ENCODE peak calls at places on chromosomes 1 and 21, in seven cellular contexts. M is GM13976, D is WTC11, E is heart right ventricle, Z is Caco-2, Y is fibroblast of lung, R is IMR-90. Q is an unnamed sample.
A peak's percentile ranks its signal among the peaks of the same experiment; 100 is the strongest.

GRCh38 chr1:205812271-205812877 is 624 bp downstream of the SLC41A1 start:
- DNase-seq in R (peak; percentile 13), D (peak; percentile 43), Z (no peak), M (peak; percentile 54), Y (peak; percentile 22), E (no peak), Q (peak; percentile 15)

GRCh38 chr1:29682918-29683314 is 446.6 kb downstream of the PTPRU start:
- DNase-seq in Y (peak; percentile 59), E (peak; percentile 31), Z (no peak), D (no peak), R (peak; percentile 28), M (no peak), Q (no peak)

GRCh38 chr1:10794724-10795304 is 1.6 kb downstream of the CASZ1 start:
- DNase-seq in E (peak; percentile 39), Y (peak; percentile 11), M (peak; percentile 58), D (peak; percentile 57), R (no peak), Z (no peak), Q (no peak)

GRCh38 chr21:36735724-36736310 is 36.9 kb downstream of the SIM2 start:
- DNase-seq in Y (no peak), M (no peak), D (no peak), E (no peak), R (no peak), Z (no peak), Q (no peak)

GRCh38 chr1:175434268-175434860 is 241.8 kb upstream of the KIAA0040 start:
- DNase-seq in R (no peak), D (peak; percentile 62), M (peak; percentile 29), Z (no peak), Y (no peak), E (no peak), Q (no peak)

GRCh38 chr1:28329395-28330153 is 734 bp downstream of the MED18 start:
- DNase-seq in M (no peak), R (peak; percentile 21), Z (peak; percentile 39), Y (peak; percentile 34), D (peak; percentile 50), E (peak; percentile 14), Q (no peak)

GRCh38 chr1:204065174-204065985 is 7.5 kb upstream of the SOX13 start:
- DNase-seq in Z (no peak), E (peak; percentile 55), D (peak; percentile 37), R (peak; percentile 12), M (no peak), Y (no peak), Q (no peak)

GRCh38 chr1:181056560-181056959 is 22.8 kb downstream of the MR1 start:
- DNase-seq in Y (no peak), R (no peak), Z (no peak), E (no peak), M (no peak), D (no peak), Q (no peak)

GRCh38 chr1:24374891-24375786 is 38.4 kb downstream of the STPG1 start:
- DNase-seq in Z (peak; percentile 62), Y (peak; percentile 85), E (no peak), D (peak; percentile 42), R (peak; percentile 16), M (no peak), Q (no peak)

GRCh38 chr21:35333831-35334593 is 284.9 kb upstream of the RUNX1 start:
- DNase-seq in R (no peak), M (no peak), D (no peak), Z (no peak), Y (no peak), E (no peak), Q (no peak)

GRCh38 chr1:46043491-46044017 is 88.9 kb downstream of the PIK3R3 start:
- DNase-seq in E (no peak), M (peak; percentile 40), R (no peak), Z (no peak), Y (no peak), D (peak; percentile 41), Q (no peak)

GRCh38 chr1:1841575-1841991 is 49.3 kb downstream of the GNB1 start:
- DNase-seq in M (no peak), Z (no peak), R (no peak), D (no peak), E (no peak), Y (no peak), Q (no peak)

GRCh38 chr1:50704126-50704525 is 255.9 kb downstream of the FAF1 start:
- DNase-seq in Z (no peak), D (no peak), E (no peak), Y (peak; percentile 19), M (peak; percentile 45), R (peak; percentile 41), Q (no peak)

GRCh38 chr1:23168462-23169218 is at the start of gene LUZP1:
- DNase-seq in M (peak; percentile 94), Z (peak; percentile 80), D (peak; percentile 88), Y (peak; percentile 73), E (peak; percentile 92), R (peak; percentile 86), Q (peak; percentile 87)

GRCh38 chr1:226250511-226250910 is 27.0 kb downstream of the MIXL1 start:
- DNase-seq in Y (no peak), R (no peak), M (no peak), D (no peak), Z (no peak), E (no peak), Q (no peak)

GRCh38 chr1:247456024-247456423 is 1.9 kb downstream of the OR2B11 start:
- DNase-seq in M (no peak), Z (no peak), D (no peak), R (no peak), E (no peak), Y (no peak), Q (no peak)

GRCh38 chr21:14968821-14969220 is 96.0 kb downstream of the NRIP1 start:
- DNase-seq in Z (no peak), E (no peak), D (no peak), Y (peak; percentile 68), R (peak; percentile 34), M (no peak), Q (no peak)

GRCh38 chr1:44334968-44335367 is 20.1 kb downstream of the ERI3 start:
- DNase-seq in R (no peak), E (no peak), M (no peak), Z (no peak), Y (no peak), D (no peak), Q (no peak)

GRCh38 chr1:34619256-34619655 is 135.6 kb upstream of the GJB5 start:
- DNase-seq in Y (no peak), R (no peak), D (no peak), M (no peak), Z (no peak), E (no peak), Q (no peak)

GRCh38 chr1:34618381-34618780 is 136.5 kb upstream of the GJB5 start:
- DNase-seq in E (no peak), Z (no peak), D (no peak), Y (no peak), R (no peak), M (no peak), Q (no peak)

GRCh38 chr1:34612091-34612631 is 142.7 kb upstream of the GJB5 start:
- DNase-seq in E (no peak), R (no peak), Y (no peak), M (no peak), Z (no peak), D (no peak), Q (no peak)

GRCh38 chr1:34621916-34622315 is 132.9 kb upstream of the GJB5 start:
- DNase-seq in D (no peak), E (no peak), Y (no peak), Z (no peak), M (no peak), R (no peak), Q (no peak)

DNA sequence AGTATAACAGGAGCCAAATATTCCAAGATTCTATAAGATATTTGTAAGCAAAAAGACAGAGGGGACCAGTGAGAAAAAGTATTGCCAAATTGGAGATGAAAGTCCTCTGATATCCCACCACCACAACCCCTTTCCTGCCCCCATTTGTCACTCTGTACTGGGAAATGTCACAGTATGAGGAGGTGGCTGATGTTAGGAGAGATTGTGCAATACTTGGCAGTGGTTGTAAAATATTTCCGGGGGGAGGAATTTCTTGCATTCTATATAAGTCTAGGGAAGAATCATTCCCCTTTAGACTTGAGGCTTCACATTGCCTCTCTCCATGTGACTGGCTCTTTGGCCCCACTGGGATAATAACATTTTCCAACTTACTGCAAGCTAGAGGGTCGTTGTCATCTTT is 137.1 kb upstream of the GJB5 start:
- DNase-seq in R (no peak), E (no peak), M (no peak), Y (no peak), Z (no peak), D (no peak), Q (no peak)
- TF ChIP-seq CTCF in R (no peak), E (no peak), M (no peak), Y (no peak), Z (no peak), D (no peak), Q (no peak)

GRCh38 chr1:218996362-218996761 is 177.3 kb upstream of the LYPLAL1 start:
- DNase-seq in E (no peak), R (no peak), Y (no peak), M (no peak), Z (no peak), D (no peak), Q (no peak)
- TF ChIP-seq CTCF in E (no peak), R (peak; percentile 37), Y (no peak), M (no peak), Z (no peak), D (no peak), Q (no peak)

DNA sequence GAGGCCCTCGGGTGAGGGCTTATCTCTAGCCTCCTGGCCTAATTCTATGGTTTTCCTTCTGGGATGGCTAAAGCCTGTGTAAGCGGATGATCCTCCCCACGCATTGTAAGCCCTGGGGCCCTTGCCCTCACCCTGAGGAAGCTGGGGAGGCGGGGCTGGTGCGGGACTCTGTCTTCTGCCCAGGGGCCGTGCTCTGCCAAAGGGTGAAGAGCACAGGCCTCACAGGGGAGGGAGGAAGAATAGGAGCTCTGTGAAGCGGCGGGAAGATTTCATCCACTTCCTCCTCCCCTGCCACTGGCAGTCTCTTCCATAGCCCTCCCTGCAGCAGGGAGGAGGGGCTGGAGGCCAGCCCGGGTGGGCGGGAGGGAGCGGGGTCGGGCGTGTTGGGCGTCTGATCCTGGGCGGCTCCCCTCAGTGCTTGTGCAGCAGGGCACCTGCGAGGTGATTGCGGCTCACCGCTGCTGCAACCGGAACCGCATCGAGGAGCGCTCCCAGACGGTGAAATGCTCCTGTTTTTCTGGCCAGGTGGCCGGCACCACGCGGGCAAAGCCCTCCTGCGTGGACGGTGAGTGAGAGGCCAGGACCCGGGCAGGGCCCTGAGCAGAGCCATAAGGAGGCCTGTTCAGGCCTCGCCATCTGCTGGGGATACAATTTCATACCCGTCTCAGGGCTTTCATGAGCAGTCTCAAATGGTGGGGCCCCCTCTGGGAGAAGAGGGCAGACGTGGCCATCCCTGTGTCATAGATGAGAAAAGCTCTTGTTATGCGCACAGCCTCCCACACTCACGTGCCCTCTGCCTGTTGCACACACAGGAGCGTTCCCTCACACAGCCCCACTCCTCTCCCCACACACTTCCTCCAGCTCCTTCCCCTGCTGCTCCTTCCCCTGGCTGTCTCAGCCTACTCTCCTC is 7.7 kb upstream of the PPM1J start:
- DNase-seq in M (no peak), Y (peak; percentile 47), R (peak; percentile 77), D (peak; percentile 58), Z (peak; percentile 66), E (no peak), Q (no peak)
- TF ChIP-seq CTCF in M (no peak), Y (no peak), R (no peak), D (no peak), Z (no peak), E (no peak), Q (peak; percentile 9)

DNA sequence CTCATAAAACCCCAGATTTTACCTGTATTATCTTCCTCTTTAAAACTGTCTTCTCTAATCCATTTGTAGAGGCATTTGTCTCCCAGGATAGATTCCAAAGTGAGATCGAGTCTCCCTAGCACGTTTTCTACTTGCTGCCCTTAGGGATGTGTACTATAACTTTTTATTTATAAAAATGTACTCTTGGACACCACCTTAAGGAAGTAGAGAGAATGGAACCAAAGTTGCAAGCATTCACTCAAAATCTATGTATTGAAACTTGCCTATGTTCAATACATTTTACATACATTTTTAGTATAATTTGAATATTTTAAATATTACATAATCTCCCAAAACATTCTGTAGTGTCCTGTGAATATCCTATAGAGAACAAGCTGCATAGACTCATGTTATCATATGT is 842 bp upstream of the SPRR2A start:
- DNase-seq in Z (no peak), E (no peak), R (no peak), M (no peak), Y (no peak), D (no peak), Q (no peak)
- TF ChIP-seq CTCF in Z (peak; percentile 7), E (no peak), R (no peak), M (no peak), Y (no peak), D (no peak), Q (no peak)

Q was measured in progenitor cell of endocrine pancreas.